ENCODE peak calls at places on chromosomes 2 and 18, in six cellular contexts. One of them, this sample, is unnamed.

GRCh38 chr2:28102455-28102874 is 211.9 kb downstream of the BABAM2 start:
- DNase-seq in AG04450: peak
- DNase-seq in OCI-LY7: no peak
- DNase-seq in heart left ventricle: no peak
- DNase-seq in Calu3: no peak
- DNase-seq in left lung: no peak
- DNase-seq in this sample: no peak

GRCh38 chr2:61045999-61046398 is 19.7 kb upstream of the SANBR start:
- DNase-seq in AG04450: peak
- DNase-seq in OCI-LY7: no peak
- DNase-seq in heart left ventricle: no peak
- DNase-seq in Calu3: no peak
- DNase-seq in left lung: no peak
- DNase-seq in this sample: no peak

GRCh38 chr2:11556101-11556806 is 22.4 kb downstream of the GREB1 start:
- DNase-seq in AG04450: no peak
- DNase-seq in OCI-LY7: no peak
- DNase-seq in heart left ventricle: no peak
- DNase-seq in Calu3: no peak
- DNase-seq in left lung: no peak
- DNase-seq in this sample: no peak

GRCh38 chr2:192035731-192036442 is 158.8 kb downstream of the TMEFF2 start:
- DNase-seq in AG04450: peak
- DNase-seq in OCI-LY7: no peak
- DNase-seq in heart left ventricle: no peak
- DNase-seq in Calu3: no peak
- DNase-seq in left lung: no peak
- DNase-seq in this sample: no peak

GRCh38 chr2:241473399-241473798 is 35.0 kb downstream of the STK25 start:
- DNase-seq in AG04450: no peak
- DNase-seq in OCI-LY7: no peak
- DNase-seq in heart left ventricle: no peak
- DNase-seq in Calu3: no peak
- DNase-seq in left lung: no peak
- DNase-seq in this sample: no peak

GRCh38 chr18:37481491-37481890 is 84.1 kb downstream of the CELF4 start:
- DNase-seq in AG04450: no peak
- DNase-seq in OCI-LY7: no peak
- DNase-seq in heart left ventricle: no peak
- DNase-seq in Calu3: no peak
- DNase-seq in left lung: no peak
- DNase-seq in this sample: no peak

GRCh38 chr2:19540739-19541503 is 182.5 kb upstream of the OSR1 start:
- DNase-seq in AG04450: peak
- DNase-seq in OCI-LY7: no peak
- DNase-seq in heart left ventricle: no peak
- DNase-seq in Calu3: peak
- DNase-seq in left lung: no peak
- DNase-seq in this sample: no peak

GRCh38 chr2:216126943-216127342 is 17.8 kb downstream of the XRCC5 start:
- DNase-seq in AG04450: no peak
- DNase-seq in OCI-LY7: no peak
- DNase-seq in heart left ventricle: no peak
- DNase-seq in Calu3: no peak
- DNase-seq in left lung: no peak
- DNase-seq in this sample: no peak

GRCh38 chr2:173571021-173571821 is 216.5 kb downstream of the CDCA7 start:
- DNase-seq in AG04450: no peak
- DNase-seq in OCI-LY7: peak
- DNase-seq in heart left ventricle: no peak
- DNase-seq in Calu3: peak
- DNase-seq in left lung: no peak
- DNase-seq in this sample: no peak

GRCh38 chr2:153595939-153596338 is 117.4 kb upstream of the RPRM start:
- DNase-seq in AG04450: no peak
- DNase-seq in OCI-LY7: no peak
- DNase-seq in heart left ventricle: no peak
- DNase-seq in Calu3: peak
- DNase-seq in left lung: no peak
- DNase-seq in this sample: no peak

GRCh38 chr2:235026649-235027557 is 75.1 kb downstream of the SH3BP4 start:
- DNase-seq in AG04450: no peak
- DNase-seq in OCI-LY7: no peak
- DNase-seq in heart left ventricle: peak
- DNase-seq in Calu3: peak
- DNase-seq in left lung: peak
- DNase-seq in this sample: no peak

GRCh38 chr2:225112362-225113111 is 70.3 kb upstream of the DOCK10 start:
- DNase-seq in AG04450: no peak
- DNase-seq in OCI-LY7: peak
- DNase-seq in heart left ventricle: no peak
- DNase-seq in Calu3: no peak
- DNase-seq in left lung: no peak
- DNase-seq in this sample: no peak

GRCh38 chr2:5164806-5165525 is 527.2 kb upstream of the SOX11 start:
- DNase-seq in AG04450: peak
- DNase-seq in OCI-LY7: no peak
- DNase-seq in heart left ventricle: no peak
- DNase-seq in Calu3: no peak
- DNase-seq in left lung: no peak
- DNase-seq in this sample: no peak

GRCh38 chr2:230927711-230928341 is 2.8 kb upstream of the GPR55 start:
- DNase-seq in AG04450: no peak
- DNase-seq in OCI-LY7: no peak
- DNase-seq in heart left ventricle: no peak
- DNase-seq in Calu3: no peak
- DNase-seq in left lung: peak
- DNase-seq in this sample: no peak

GRCh38 chr2:230924092-230924469 is 961 bp downstream of the GPR55 start:
- DNase-seq in AG04450: no peak
- DNase-seq in OCI-LY7: no peak
- DNase-seq in heart left ventricle: no peak
- DNase-seq in Calu3: no peak
- DNase-seq in left lung: no peak
- DNase-seq in this sample: no peak

GRCh38 chr2:230925443-230925878 is 419 bp upstream of the GPR55 start:
- DNase-seq in AG04450: no peak
- DNase-seq in OCI-LY7: no peak
- DNase-seq in heart left ventricle: no peak
- DNase-seq in Calu3: no peak
- DNase-seq in left lung: no peak
- DNase-seq in this sample: no peak

GRCh38 chr2:230924470-230925341 is at the start of gene GPR55:
- DNase-seq in AG04450: no peak
- DNase-seq in OCI-LY7: peak
- DNase-seq in heart left ventricle: no peak
- DNase-seq in Calu3: peak
- DNase-seq in left lung: peak
- DNase-seq in this sample: no peak

DNA sequence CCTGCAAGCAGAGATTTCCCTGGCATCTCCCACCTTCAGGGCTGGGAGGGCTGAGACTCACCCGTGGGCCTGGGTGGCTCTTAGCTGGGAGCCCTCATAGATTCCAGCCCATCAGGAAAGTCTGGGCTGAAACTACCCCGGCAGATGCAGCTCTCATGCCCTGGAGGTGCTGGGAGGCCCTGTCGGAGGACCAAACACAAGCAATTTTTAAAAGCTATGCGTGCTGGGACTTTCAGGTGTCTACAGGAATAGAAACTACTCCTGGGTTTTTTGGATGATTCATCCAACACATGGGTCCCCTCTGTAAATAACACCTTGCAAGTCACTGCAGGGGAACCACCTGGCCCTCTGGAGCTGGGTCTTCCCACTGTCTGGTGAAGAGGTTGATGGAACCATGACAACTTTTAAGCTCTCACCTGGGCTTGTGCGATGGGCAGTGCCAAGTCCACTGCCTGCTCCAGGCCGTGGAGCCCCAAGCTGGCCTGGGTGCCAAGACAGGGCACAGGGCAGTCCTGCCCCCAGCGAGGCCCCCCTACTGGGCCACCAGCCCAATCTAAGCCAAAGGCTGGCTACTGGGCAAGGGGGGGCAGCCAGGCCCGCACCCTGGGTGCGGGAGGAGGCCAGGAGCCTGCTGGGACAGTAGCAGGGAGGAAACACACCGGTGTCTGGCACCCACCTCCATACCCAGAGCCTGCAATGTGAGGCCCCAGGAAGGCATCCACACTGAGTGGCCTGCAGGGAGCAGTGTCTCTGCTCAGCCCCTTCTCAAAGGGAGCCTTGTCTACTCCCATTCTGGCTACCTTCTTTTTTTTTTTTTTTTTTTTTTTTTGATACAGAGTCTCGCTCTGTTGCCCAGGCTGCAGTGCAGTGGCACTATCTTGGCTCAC is 1.1 kb upstream of the GPR55 start:
- DNase-seq in AG04450: no peak
- DNase-seq in OCI-LY7: no peak
- DNase-seq in heart left ventricle: no peak
- DNase-seq in Calu3: no peak
- DNase-seq in left lung: peak
- DNase-seq in this sample: no peak
- TF ChIP-seq CTCF in AG04450: no peak
- TF ChIP-seq CTCF in OCI-LY7: no peak
- TF ChIP-seq CTCF in heart left ventricle: no peak
- TF ChIP-seq CTCF in Calu3: no peak
- TF ChIP-seq CTCF in left lung: no peak
- TF ChIP-seq CTCF in this sample: peak

DNA sequence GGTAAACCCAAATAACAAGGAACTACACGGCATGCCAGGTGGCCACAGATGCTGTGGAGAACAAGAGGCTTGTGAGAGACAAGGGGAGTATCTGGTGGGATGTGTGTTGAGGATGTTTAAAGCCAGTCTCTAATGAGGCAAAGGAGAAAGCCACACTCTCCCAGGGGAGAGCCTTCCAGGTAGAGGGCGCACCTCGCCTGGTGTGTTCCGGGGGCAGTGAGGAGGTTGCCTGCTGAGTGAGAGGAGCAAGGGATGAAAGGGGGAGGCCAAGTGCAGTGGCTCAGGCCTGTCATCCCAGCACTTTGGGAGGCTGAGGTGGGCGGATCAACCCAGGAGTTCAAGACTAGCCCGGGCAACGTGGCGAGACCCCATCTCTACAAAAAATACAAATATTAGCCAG is 16.2 kb downstream of the SAG start:
- DNase-seq in AG04450: no peak
- DNase-seq in OCI-LY7: peak
- DNase-seq in heart left ventricle: no peak
- DNase-seq in Calu3: peak
- DNase-seq in left lung: no peak
- DNase-seq in this sample: no peak
- TF ChIP-seq CTCF in AG04450: no peak
- TF ChIP-seq CTCF in OCI-LY7: peak
- TF ChIP-seq CTCF in heart left ventricle: no peak
- TF ChIP-seq CTCF in Calu3: no peak
- TF ChIP-seq CTCF in left lung: no peak
- TF ChIP-seq CTCF in this sample: no peak

DNA sequence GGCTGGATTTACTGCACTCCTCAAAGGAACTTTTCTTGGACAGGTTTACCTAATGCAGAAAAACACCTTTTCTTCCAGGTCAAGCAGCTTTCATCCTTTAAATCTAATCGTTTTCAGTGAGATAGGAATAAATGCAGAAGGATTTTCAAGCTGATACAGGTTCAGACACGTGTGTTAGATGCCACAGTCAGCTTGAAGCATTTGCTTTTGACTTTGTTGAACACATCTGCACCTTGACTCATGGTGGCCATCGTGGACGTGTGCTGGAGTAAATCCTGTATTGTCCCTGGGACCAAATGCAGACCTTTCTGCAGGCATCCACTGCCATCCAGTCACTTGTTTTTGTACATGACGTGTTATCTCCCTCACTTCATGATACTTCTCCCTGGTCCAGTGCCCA is 61.9 kb downstream of the KLHL29 start:
- DNase-seq in AG04450: no peak
- DNase-seq in OCI-LY7: no peak
- DNase-seq in heart left ventricle: no peak
- DNase-seq in Calu3: no peak
- DNase-seq in left lung: no peak
- DNase-seq in this sample: no peak
- TF ChIP-seq CTCF in AG04450: no peak
- TF ChIP-seq CTCF in OCI-LY7: no peak
- TF ChIP-seq CTCF in heart left ventricle: no peak
- TF ChIP-seq CTCF in Calu3: no peak
- TF ChIP-seq CTCF in left lung: no peak
- TF ChIP-seq CTCF in this sample: no peak

GRCh38 chr2:86337235-86338099 is at the start of gene REEP1:
- DNase-seq in AG04450: no peak
- DNase-seq in OCI-LY7: no peak
- DNase-seq in heart left ventricle: peak
- DNase-seq in Calu3: peak
- DNase-seq in left lung: peak
- DNase-seq in this sample: peak

GRCh38 chr2:86338778-86339295 is 1.4 kb upstream of the REEP1 start:
- DNase-seq in AG04450: no peak
- DNase-seq in OCI-LY7: no peak
- DNase-seq in heart left ventricle: no peak
- DNase-seq in Calu3: no peak
- DNase-seq in left lung: no peak
- DNase-seq in this sample: peak

GRCh38 chr2:86335865-86336321 is 1.5 kb downstream of the REEP1 start:
- DNase-seq in AG04450: no peak
- DNase-seq in OCI-LY7: no peak
- DNase-seq in heart left ventricle: no peak
- DNase-seq in Calu3: peak
- DNase-seq in left lung: no peak
- DNase-seq in this sample: peak

GRCh38 chr2:86333378-86333777 is 4.0 kb downstream of the REEP1 start:
- DNase-seq in AG04450: no peak
- DNase-seq in OCI-LY7: no peak
- DNase-seq in heart left ventricle: no peak
- DNase-seq in Calu3: no peak
- DNase-seq in left lung: no peak
- DNase-seq in this sample: no peak

DNA sequence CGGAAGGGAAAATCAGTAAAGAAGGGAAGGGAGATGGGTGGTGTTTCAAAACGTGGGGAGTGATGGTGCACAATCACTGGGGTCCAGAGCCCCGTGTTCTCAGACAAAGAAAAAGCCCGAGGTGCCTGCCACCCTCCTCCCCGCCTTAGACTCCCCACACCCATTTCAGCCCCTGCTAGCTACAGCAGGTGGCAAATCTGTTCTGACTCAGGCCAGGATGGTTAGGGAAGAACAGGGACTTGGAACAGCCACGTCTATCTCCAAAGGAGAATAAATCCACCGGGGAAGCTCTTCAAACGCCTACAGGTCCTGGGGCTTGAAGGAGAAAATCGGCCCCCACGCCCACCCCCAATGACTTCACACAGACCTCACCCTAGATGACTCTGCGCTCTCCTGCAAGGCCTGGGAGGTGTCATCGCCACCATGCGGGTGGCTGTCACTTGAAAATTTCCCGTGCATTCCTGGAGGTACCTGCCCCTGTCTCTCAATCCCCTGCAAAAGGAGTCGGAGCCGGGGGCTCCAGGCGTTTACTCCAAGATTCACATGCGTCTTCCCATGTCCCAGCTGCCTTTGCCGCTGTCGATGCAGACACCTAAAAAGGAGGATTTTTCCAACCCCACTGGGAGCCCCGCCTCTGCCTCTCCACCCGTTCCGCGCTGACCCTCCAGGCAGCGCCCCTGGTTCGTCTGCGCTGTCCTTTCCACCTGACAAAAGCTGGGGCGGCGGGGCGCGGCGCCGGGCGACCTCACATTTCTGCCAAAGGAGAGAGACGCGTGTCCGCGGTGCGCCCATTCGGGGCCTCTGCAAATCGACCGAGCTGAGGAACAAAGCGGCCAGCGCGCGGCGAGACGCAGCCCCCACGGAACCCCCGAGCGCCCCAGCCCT is 834 bp downstream of the REEP1 start:
- DNase-seq in AG04450: no peak
- DNase-seq in OCI-LY7: no peak
- DNase-seq in heart left ventricle: peak
- DNase-seq in Calu3: peak
- DNase-seq in left lung: peak
- DNase-seq in this sample: peak
- TF ChIP-seq CTCF in AG04450: no peak
- TF ChIP-seq CTCF in OCI-LY7: no peak
- TF ChIP-seq CTCF in heart left ventricle: no peak
- TF ChIP-seq CTCF in Calu3: no peak
- TF ChIP-seq CTCF in left lung: no peak
- TF ChIP-seq CTCF in this sample: no peak

This sample was measured in type B pancreatic cell.